ENCODE peak calls at places on chromosomes 16 and 17, in eight cellular contexts. One of them, this sample, is unnamed. For H3K4me1, the result is how much of the 10 kb centered on the place peaks cover.

GRCh38 chr17:43070257-43070656 is 45.2 kb downstream of the RND2 start:
- DNase-seq in psoas muscle: no peak
- DNase-seq in DND-41: no peak
- DNase-seq in upper lobe of right lung: no peak
- DNase-seq in endodermal cell: no peak
- DNase-seq in heart right ventricle: no peak
- DNase-seq in fibroblast of lung: no peak
- DNase-seq in K562: no peak
- DNase-seq in this sample: no peak

GRCh38 chr17:82808921-82809905 is 30.6 kb downstream of the ZNF750 start:
- DNase-seq in K562: no peak
- DNase-seq in psoas muscle: no peak
- DNase-seq in DND-41: no peak
- DNase-seq in fibroblast of lung: peak
- DNase-seq in upper lobe of right lung: no peak
- DNase-seq in endodermal cell: no peak
- DNase-seq in heart right ventricle: no peak
- DNase-seq in this sample: no peak

GRCh38 chr16:83781-84615 is 6.0 kb downstream of the MPG start:
- DNase-seq in fibroblast of lung: no peak
- DNase-seq in DND-41: peak
- DNase-seq in psoas muscle: no peak
- DNase-seq in heart right ventricle: no peak
- DNase-seq in endodermal cell: peak
- DNase-seq in K562: no peak
- DNase-seq in upper lobe of right lung: no peak
- DNase-seq in this sample: peak

GRCh38 chr17:33521784-33522183 is 228.7 kb upstream of the ASIC2 start:
- DNase-seq in K562: peak
- DNase-seq in endodermal cell: peak
- DNase-seq in psoas muscle: no peak
- DNase-seq in upper lobe of right lung: no peak
- DNase-seq in heart right ventricle: no peak
- DNase-seq in DND-41: peak
- DNase-seq in fibroblast of lung: no peak
- DNase-seq in this sample: peak

GRCh38 chr16:17335826-17336492 is 134.8 kb downstream of the XYLT1 start:
- DNase-seq in endodermal cell: no peak
- DNase-seq in fibroblast of lung: no peak
- DNase-seq in heart right ventricle: no peak
- DNase-seq in upper lobe of right lung: no peak
- DNase-seq in DND-41: no peak
- DNase-seq in K562: no peak
- DNase-seq in psoas muscle: no peak
- DNase-seq in this sample: peak

GRCh38 chr17:61805399-61805798 is 57.9 kb downstream of the BRIP1 start:
- DNase-seq in K562: no peak
- DNase-seq in fibroblast of lung: peak
- DNase-seq in DND-41: no peak
- DNase-seq in upper lobe of right lung: no peak
- DNase-seq in endodermal cell: no peak
- DNase-seq in heart right ventricle: no peak
- DNase-seq in psoas muscle: no peak
- DNase-seq in this sample: no peak

GRCh38 chr16:30774367-30775130 is 12.4 kb downstream of the RNF40 start:
- DNase-seq in heart right ventricle: no peak
- DNase-seq in K562: no peak
- DNase-seq in fibroblast of lung: no peak
- DNase-seq in upper lobe of right lung: no peak
- DNase-seq in endodermal cell: peak
- DNase-seq in DND-41: no peak
- DNase-seq in psoas muscle: no peak
- DNase-seq in this sample: no peak

GRCh38 chr17:6843241-6843890 is 11.8 kb upstream of the TEKT1 start:
- DNase-seq in K562: peak
- DNase-seq in endodermal cell: no peak
- DNase-seq in fibroblast of lung: peak
- DNase-seq in heart right ventricle: no peak
- DNase-seq in DND-41: no peak
- DNase-seq in upper lobe of right lung: no peak
- DNase-seq in psoas muscle: no peak
- DNase-seq in this sample: no peak

GRCh38 chr17:9729735-9730420 is 61.5 kb downstream of the DHRS7C start:
- DNase-seq in upper lobe of right lung: no peak
- DNase-seq in heart right ventricle: no peak
- DNase-seq in DND-41: no peak
- DNase-seq in K562: no peak
- DNase-seq in fibroblast of lung: peak
- DNase-seq in endodermal cell: no peak
- DNase-seq in psoas muscle: no peak
- DNase-seq in this sample: no peak

GRCh38 chr16:8626946-8627345 is 5.4 kb downstream of the METTL22 start:
- DNase-seq in heart right ventricle: no peak
- DNase-seq in psoas muscle: no peak
- DNase-seq in K562: no peak
- DNase-seq in fibroblast of lung: no peak
- DNase-seq in endodermal cell: no peak
- DNase-seq in upper lobe of right lung: no peak
- DNase-seq in DND-41: no peak
- DNase-seq in this sample: no peak

GRCh38 chr17:65198653-65199382 is 61.6 kb downstream of the RGS9 start:
- DNase-seq in heart right ventricle: no peak
- DNase-seq in fibroblast of lung: peak
- DNase-seq in DND-41: peak
- DNase-seq in K562: peak
- DNase-seq in psoas muscle: no peak
- DNase-seq in upper lobe of right lung: no peak
- DNase-seq in endodermal cell: peak
- DNase-seq in this sample: peak

GRCh38 chr17:66717680-66718079 is 117.2 kb upstream of the CACNG5 start:
- DNase-seq in K562: no peak
- DNase-seq in DND-41: peak
- DNase-seq in heart right ventricle: no peak
- DNase-seq in endodermal cell: peak
- DNase-seq in fibroblast of lung: peak
- DNase-seq in psoas muscle: no peak
- DNase-seq in upper lobe of right lung: peak
- DNase-seq in this sample: peak

GRCh38 chr17:3951420-3951819 is 12.8 kb downstream of the ATP2A3 start:
- DNase-seq in fibroblast of lung: no peak
- DNase-seq in K562: no peak
- DNase-seq in endodermal cell: no peak
- DNase-seq in upper lobe of right lung: no peak
- DNase-seq in heart right ventricle: no peak
- DNase-seq in psoas muscle: no peak
- DNase-seq in DND-41: no peak
- DNase-seq in this sample: no peak

GRCh38 chr16:25171390-25171789 is 45.4 kb upstream of the AQP8 start:
- DNase-seq in K562: no peak
- DNase-seq in heart right ventricle: no peak
- DNase-seq in upper lobe of right lung: no peak
- DNase-seq in psoas muscle: no peak
- DNase-seq in endodermal cell: no peak
- DNase-seq in DND-41: no peak
- DNase-seq in fibroblast of lung: no peak
- DNase-seq in this sample: no peak

GRCh38 chr17:68425979-68426378 is 31.3 kb downstream of the WIPI1 start:
- DNase-seq in endodermal cell: no peak
- DNase-seq in heart right ventricle: no peak
- DNase-seq in K562: no peak
- DNase-seq in DND-41: no peak
- DNase-seq in psoas muscle: no peak
- DNase-seq in upper lobe of right lung: no peak
- DNase-seq in fibroblast of lung: no peak
- DNase-seq in this sample: no peak

GRCh38 chr17:55720917-55721836 is 1.5 kb downstream of the TMEM100 start:
- DNase-seq in heart right ventricle: no peak
- DNase-seq in fibroblast of lung: no peak
- DNase-seq in endodermal cell: peak
- DNase-seq in upper lobe of right lung: no peak
- DNase-seq in psoas muscle: no peak
- DNase-seq in DND-41: no peak
- DNase-seq in K562: no peak
- DNase-seq in this sample: no peak

GRCh38 chr17:62627904-62628603 is 584 bp downstream of the MRC2 start:
- DNase-seq in endodermal cell: no peak
- DNase-seq in psoas muscle: peak
- DNase-seq in fibroblast of lung: peak
- DNase-seq in DND-41: peak
- DNase-seq in upper lobe of right lung: peak
- DNase-seq in K562: peak
- DNase-seq in heart right ventricle: peak
- DNase-seq in this sample: peak

GRCh38 chr16:76292218-76292617 is 15.0 kb downstream of the CNTNAP4 start:
- DNase-seq in DND-41: no peak
- DNase-seq in psoas muscle: no peak
- DNase-seq in K562: no peak
- DNase-seq in upper lobe of right lung: no peak
- DNase-seq in endodermal cell: no peak
- DNase-seq in fibroblast of lung: no peak
- DNase-seq in heart right ventricle: no peak
- DNase-seq in this sample: no peak

DNA sequence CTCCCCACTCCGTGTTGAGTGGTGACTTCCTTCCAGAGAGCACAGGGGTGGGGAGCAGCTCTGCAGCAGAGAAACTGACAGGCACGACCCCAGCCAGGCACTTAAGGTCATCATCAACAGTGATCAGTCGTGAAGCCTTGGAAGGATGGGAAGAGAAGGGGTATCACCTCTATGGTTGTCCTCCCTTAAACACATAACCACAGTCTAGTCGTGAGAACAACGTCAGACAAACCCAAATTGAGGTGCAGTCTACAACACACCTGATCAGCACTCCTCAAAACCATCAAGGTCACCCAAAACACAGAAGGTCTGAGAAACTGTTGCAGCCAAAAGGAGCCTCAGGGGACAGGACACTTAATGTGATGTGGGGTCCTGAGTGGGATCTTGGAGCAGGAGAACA is 68.3 kb downstream of the MPRIP start:
- DNase-seq in endodermal cell: no peak
- DNase-seq in heart right ventricle: no peak
- DNase-seq in psoas muscle: no peak
- DNase-seq in DND-41: no peak
- DNase-seq in fibroblast of lung: no peak
- DNase-seq in K562: no peak
- DNase-seq in upper lobe of right lung: no peak
- DNase-seq in this sample: no peak
- H3K4me1 ChIP-seq in endodermal cell: under half
- H3K4me1 ChIP-seq in heart right ventricle: half or more
- H3K4me1 ChIP-seq in psoas muscle: half or more
- H3K4me1 ChIP-seq in DND-41: under half
- H3K4me1 ChIP-seq in fibroblast of lung: under half
- H3K4me1 ChIP-seq in K562: under half
- H3K4me1 ChIP-seq in upper lobe of right lung: half or more
- H3K4me1 ChIP-seq in this sample: under half

GRCh38 chr16:86761117-86761971 is 183.0 kb downstream of the FOXL1 start:
- DNase-seq in K562: peak
- DNase-seq in psoas muscle: peak
- DNase-seq in fibroblast of lung: peak
- DNase-seq in heart right ventricle: peak
- DNase-seq in upper lobe of right lung: no peak
- DNase-seq in endodermal cell: peak
- DNase-seq in DND-41: peak
- DNase-seq in this sample: no peak
- H3K4me3 ChIP-seq in K562: no peak
- H3K4me3 ChIP-seq in psoas muscle: no peak
- H3K4me3 ChIP-seq in fibroblast of lung: peak
- H3K4me3 ChIP-seq in heart right ventricle: no peak
- H3K4me3 ChIP-seq in upper lobe of right lung: no peak
- H3K4me3 ChIP-seq in endodermal cell: no peak
- H3K4me3 ChIP-seq in DND-41: no peak
- H3K4me3 ChIP-seq in this sample: no peak

GRCh38 chr16:85755929-85756768 is 5.3 kb upstream of the C16orf74 start:
- DNase-seq in heart right ventricle: no peak
- DNase-seq in endodermal cell: peak
- DNase-seq in K562: no peak
- DNase-seq in upper lobe of right lung: no peak
- DNase-seq in fibroblast of lung: peak
- DNase-seq in DND-41: no peak
- DNase-seq in psoas muscle: no peak
- DNase-seq in this sample: no peak
- H3K4me1 ChIP-seq in heart right ventricle: under half
- H3K4me1 ChIP-seq in endodermal cell: under half
- H3K4me1 ChIP-seq in K562: under half
- H3K4me1 ChIP-seq in upper lobe of right lung: under half
- H3K4me1 ChIP-seq in fibroblast of lung: under half
- H3K4me1 ChIP-seq in DND-41: under half
- H3K4me1 ChIP-seq in psoas muscle: under half
- H3K4me1 ChIP-seq in this sample: under half

DNA sequence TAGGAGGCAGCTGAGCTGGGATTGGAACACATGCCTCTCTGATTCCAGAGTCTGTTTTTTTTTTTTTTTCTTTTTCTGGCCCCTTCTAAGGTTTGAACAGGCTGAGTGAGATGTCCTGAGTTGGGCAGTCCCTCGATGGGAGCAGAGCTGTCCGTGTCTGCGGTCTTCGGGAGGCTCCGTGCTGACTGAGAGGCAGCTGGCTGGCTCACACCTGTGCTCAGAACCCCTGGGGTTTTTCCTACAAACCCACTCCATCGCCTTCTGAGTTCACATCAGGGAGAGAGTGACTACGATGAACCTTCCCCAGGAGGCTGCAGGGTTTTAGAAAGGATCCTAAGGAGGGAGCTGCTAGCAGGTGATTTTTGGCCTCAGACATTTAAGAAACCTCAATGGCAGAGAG is 92.5 kb downstream of the IRF8 start:
- DNase-seq in K562: no peak
- DNase-seq in psoas muscle: no peak
- DNase-seq in upper lobe of right lung: peak
- DNase-seq in fibroblast of lung: no peak
- DNase-seq in heart right ventricle: no peak
- DNase-seq in DND-41: no peak
- DNase-seq in endodermal cell: peak
- DNase-seq in this sample: no peak
- H3K4me3 ChIP-seq in K562: no peak
- H3K4me3 ChIP-seq in psoas muscle: no peak
- H3K4me3 ChIP-seq in upper lobe of right lung: no peak
- H3K4me3 ChIP-seq in fibroblast of lung: no peak
- H3K4me3 ChIP-seq in heart right ventricle: no peak
- H3K4me3 ChIP-seq in DND-41: no peak
- H3K4me3 ChIP-seq in endodermal cell: no peak
- H3K4me3 ChIP-seq in this sample: no peak

GRCh38 chr16:58459344-58460218 is 40.4 kb upstream of the NDRG4 start:
- DNase-seq in fibroblast of lung: peak
- DNase-seq in K562: peak
- DNase-seq in endodermal cell: no peak
- DNase-seq in psoas muscle: no peak
- DNase-seq in DND-41: no peak
- DNase-seq in heart right ventricle: no peak
- DNase-seq in upper lobe of right lung: no peak
- DNase-seq in this sample: peak
- H3K4me1 ChIP-seq in fibroblast of lung: under half
- H3K4me1 ChIP-seq in K562: under half
- H3K4me1 ChIP-seq in endodermal cell: under half
- H3K4me1 ChIP-seq in psoas muscle: under half
- H3K4me1 ChIP-seq in DND-41: under half
- H3K4me1 ChIP-seq in heart right ventricle: under half
- H3K4me1 ChIP-seq in upper lobe of right lung: under half
- H3K4me1 ChIP-seq in this sample: under half

This sample was measured in SJCRH30.